ENCODE peak calls at places on chromosomes 7 and 10, in four cellular contexts. A is Panc1, X is heart left ventricle, E is NB4. Z is an unnamed sample.
A peak's percentile ranks its signal among the peaks of the same experiment; 100 is the strongest.

GRCh38 chr10:129759214-129760002 is 204.7 kb downstream of the EBF3 start:
- DNase-seq in E (no peak), A (no peak), X (no peak), Z (no peak)

GRCh38 chr7:71227126-71227525 is 95.2 kb downstream of the GALNT17 start:
- DNase-seq in X (no peak), A (no peak), E (no peak), Z (no peak)

GRCh38 chr7:5143106-5143505 is 46.9 kb upstream of the WIPI2 start:
- DNase-seq in A (no peak), E (no peak), X (no peak), Z (no peak)

GRCh38 chr7:47367369-47367768 is 214.5 kb downstream of the TNS3 start:
- DNase-seq in A (no peak), E (no peak), X (no peak), Z (no peak)

GRCh38 chr7:71547426-71547825 is 415.5 kb downstream of the GALNT17 start:
- DNase-seq in E (no peak), A (no peak), X (no peak), Z (no peak)

GRCh38 chr10:24008164-24009066 is 200.5 kb upstream of the KIAA1217 start:
- DNase-seq in E (no peak), X (no peak), A (no peak), Z (peak; percentile 59)

GRCh38 chr7:137591444-137591843 is 247.9 kb upstream of the PTN start:
- DNase-seq in A (peak; percentile 10), X (no peak), E (peak; percentile 12), Z (peak; percentile 40)

GRCh38 chr10:77195101-77195500 is 442.5 kb downstream of the KCNMA1 start:
- DNase-seq in E (no peak), X (no peak), A (peak; percentile 92), Z (peak; percentile 84)

GRCh38 chr10:36366843-36367242 is 724.7 kb upstream of the FZD8 start:
- DNase-seq in X (no peak), E (peak; percentile 6), A (no peak), Z (no peak)

GRCh38 chr7:28626629-28627262 is 214.4 kb downstream of the CREB5 start:
- DNase-seq in E (peak; percentile 52), X (no peak), A (no peak), Z (no peak)

GRCh38 chr10:131035779-131036178 is 275.7 kb downstream of the TCERG1L start:
- DNase-seq in E (no peak), X (no peak), A (no peak), Z (no peak)

GRCh38 chr10:99329238-99329890 is at the start of gene CNNM1:
- DNase-seq in X (no peak), E (no peak), A (no peak), Z (no peak)

GRCh38 chr7:131226116-131226562 is 101.5 kb upstream of the MKLN1 start:
- DNase-seq in E (no peak), X (no peak), A (no peak), Z (peak; percentile 81)

GRCh38 chr10:5776150-5776880 is 36.9 kb downstream of the GDI2 start:
- DNase-seq in X (no peak), E (no peak), A (no peak), Z (no peak)

GRCh38 chr7:11430112-11430511 is 401.9 kb downstream of the THSD7A start:
- DNase-seq in E (peak; percentile 43), A (no peak), X (no peak), Z (no peak)

GRCh38 chr10:71264345-71265200 is 52.2 kb downstream of the UNC5B start:
- DNase-seq in E (no peak), X (no peak), A (no peak), Z (no peak)

GRCh38 chr10:119090026-119090808 is 9.6 kb upstream of the EIF3A start:
- DNase-seq in A (no peak), X (no peak), E (peak; percentile 37), Z (no peak)

GRCh38 chr10:52443419-52444388 is 129.6 kb downstream of the DKK1 start:
- DNase-seq in E (no peak), A (peak; percentile 86), X (no peak), Z (peak; percentile 18)

GRCh38 chr10:14839305-14839695 is 1.2 kb downstream of the HSPA14 start:
- DNase-seq in A (no peak), X (no peak), E (peak; percentile 26), Z (no peak)

GRCh38 chr7:24587853-24588252 is 14.6 kb downstream of the PALS2 start:
- DNase-seq in X (no peak), A (no peak), E (peak; percentile 56), Z (no peak)

GRCh38 chr7:101179780-101180755 is at the start of gene NAT16:
- DNase-seq in E (peak; percentile 9), A (no peak), X (no peak), Z (no peak)
- H3K4me3 ChIP-seq in E (no peak within 1 kb of the TSS), A (peak within 1 kb of the TSS; percentile 24), X (peak within 1 kb of the TSS; percentile 10), Z (no peak within 1 kb of the TSS)

GRCh38 chr10:63267414-63268138 is 134.4 kb downstream of the NRBF2 start:
- DNase-seq in X (no peak), E (peak; percentile 69), A (peak; percentile 61), Z (no peak)

GRCh38 chr10:63266337-63267327 is 133.5 kb downstream of the NRBF2 start:
- DNase-seq in E (peak; percentile 34), A (peak; percentile 24), X (no peak), Z (no peak)

GRCh38 chr10:63268139-63268797 is 135.1 kb downstream of the NRBF2 start:
- DNase-seq in A (no peak), X (no peak), E (peak; percentile 45), Z (no peak)

GRCh38 chr10:63264852-63265617 is 131.9 kb downstream of the NRBF2 start:
- DNase-seq in A (peak; percentile 24), E (peak; percentile 83), X (no peak), Z (no peak)

DNA sequence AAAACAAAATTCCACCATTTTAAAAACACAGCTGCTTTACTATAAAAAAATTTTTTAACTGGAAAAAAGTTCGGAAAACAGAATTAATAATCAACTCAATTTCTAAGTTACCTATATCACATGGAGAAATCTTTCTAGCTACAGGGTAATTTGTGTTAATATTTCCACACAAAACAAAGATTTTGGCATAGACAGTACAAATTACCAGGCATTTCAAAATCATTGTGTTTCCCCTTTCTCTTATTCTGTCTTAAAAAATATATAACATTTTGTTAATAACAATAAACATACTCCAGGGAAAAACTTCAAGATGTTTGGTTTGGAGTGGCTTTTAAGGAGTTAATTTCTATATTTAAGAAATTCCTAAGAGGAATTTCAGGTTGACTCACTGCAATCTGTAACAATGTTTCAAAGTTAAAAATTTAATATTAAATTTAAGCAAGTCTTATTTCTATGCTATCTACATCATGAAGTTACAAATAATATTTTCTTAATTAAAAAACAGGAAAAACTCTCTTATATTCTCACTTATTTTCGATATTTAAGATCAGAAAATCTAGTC is 132.6 kb downstream of the NRBF2 start:
- DNase-seq in E (no peak), X (no peak), A (no peak), Z (no peak)
- H3K4me3 ChIP-seq in E (peak overlapping the region; percentile 79), X (peak overlapping the region; percentile 55), A (peak overlapping the region; percentile 77), Z (peak overlapping the region; percentile 65)

GRCh38 chr10:95502377-95502776 is 58.8 kb downstream of the SORBS1 start:
- DNase-seq in X (no peak), A (no peak), E (no peak), Z (no peak)

GRCh38 chr10:95503012-95503411 is 58.2 kb downstream of the SORBS1 start:
- DNase-seq in E (no peak), X (no peak), A (no peak), Z (no peak)

GRCh38 chr10:95500097-95500496 is 61.1 kb downstream of the SORBS1 start:
- DNase-seq in A (no peak), X (no peak), E (no peak), Z (no peak)

GRCh38 chr10:95500649-95501048 is 60.5 kb downstream of the SORBS1 start:
- DNase-seq in X (no peak), E (no peak), A (no peak), Z (no peak)

DNA sequence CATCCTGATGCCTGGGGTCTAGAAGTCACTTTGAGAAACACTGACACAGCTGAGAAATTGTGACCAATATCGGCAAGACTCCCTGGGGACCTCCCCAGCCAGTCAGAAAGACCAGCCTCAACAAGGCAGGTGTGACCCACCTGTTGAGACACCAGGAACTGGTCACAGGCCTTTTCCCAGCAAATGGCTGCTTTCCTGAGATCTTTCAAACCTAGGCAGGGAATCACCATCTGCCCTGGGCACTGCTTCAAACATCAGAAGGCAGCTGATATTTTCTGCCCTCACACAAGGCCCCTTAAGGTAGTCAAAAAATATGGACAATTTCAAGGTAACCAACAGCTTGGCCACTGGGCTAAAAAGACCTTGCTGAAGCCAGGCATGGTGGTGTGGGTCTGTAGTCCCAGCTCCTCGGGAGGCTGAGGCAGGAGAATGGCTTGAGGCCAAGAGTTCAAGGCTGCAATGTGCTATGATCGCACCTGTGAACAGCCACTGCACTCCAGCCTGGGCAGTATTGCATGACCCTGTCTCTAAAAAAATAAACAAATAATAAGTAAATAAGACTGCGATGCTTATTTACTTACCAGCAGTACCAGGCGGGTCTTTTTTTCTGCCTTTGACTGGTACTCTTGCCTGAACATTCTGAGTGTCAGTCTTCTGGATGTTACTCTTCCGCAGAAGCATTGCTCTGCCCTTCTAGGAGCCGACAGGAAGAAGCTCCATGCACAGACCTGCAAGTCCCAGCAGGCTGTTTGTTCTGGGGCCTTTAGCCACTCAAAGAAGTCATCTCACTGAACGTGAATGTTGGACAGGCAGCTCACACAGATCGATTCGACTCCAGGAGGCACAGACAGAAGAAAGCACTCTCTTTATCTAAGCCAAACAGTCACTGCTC is 59.7 kb downstream of the SORBS1 start:
- DNase-seq in X (no peak), A (no peak), E (no peak), Z (no peak)
- H3K4me3 ChIP-seq in X (no peak overlapping the region), A (no peak overlapping the region), E (no peak overlapping the region), Z (no peak overlapping the region)

GRCh38 chr7:1925349-1925748 is 255.3 kb downstream of the ELFN1 start:
- DNase-seq in X (no peak), A (no peak), E (peak; percentile 75), Z (no peak)

GRCh38 chr7:1927942-1928341 is 257.9 kb downstream of the ELFN1 start:
- DNase-seq in X (no peak), E (no peak), A (no peak), Z (no peak)

GRCh38 chr7:1926908-1927306 is 256.8 kb downstream of the ELFN1 start:
- DNase-seq in X (no peak), E (no peak), A (no peak), Z (no peak)

GRCh38 chr7:1924185-1924817 is 254.2 kb downstream of the ELFN1 start:
- DNase-seq in X (no peak), A (no peak), E (peak; percentile 96), Z (no peak)

GRCh38 chr7:1925973-1926907 is 256.2 kb downstream of the ELFN1 start:
- DNase-seq in E (peak; percentile 45), X (no peak), A (no peak), Z (no peak)
- H3K4me3 ChIP-seq in E (no peak overlapping the region), X (no peak overlapping the region), A (no peak overlapping the region), Z (no peak overlapping the region)

DNA sequence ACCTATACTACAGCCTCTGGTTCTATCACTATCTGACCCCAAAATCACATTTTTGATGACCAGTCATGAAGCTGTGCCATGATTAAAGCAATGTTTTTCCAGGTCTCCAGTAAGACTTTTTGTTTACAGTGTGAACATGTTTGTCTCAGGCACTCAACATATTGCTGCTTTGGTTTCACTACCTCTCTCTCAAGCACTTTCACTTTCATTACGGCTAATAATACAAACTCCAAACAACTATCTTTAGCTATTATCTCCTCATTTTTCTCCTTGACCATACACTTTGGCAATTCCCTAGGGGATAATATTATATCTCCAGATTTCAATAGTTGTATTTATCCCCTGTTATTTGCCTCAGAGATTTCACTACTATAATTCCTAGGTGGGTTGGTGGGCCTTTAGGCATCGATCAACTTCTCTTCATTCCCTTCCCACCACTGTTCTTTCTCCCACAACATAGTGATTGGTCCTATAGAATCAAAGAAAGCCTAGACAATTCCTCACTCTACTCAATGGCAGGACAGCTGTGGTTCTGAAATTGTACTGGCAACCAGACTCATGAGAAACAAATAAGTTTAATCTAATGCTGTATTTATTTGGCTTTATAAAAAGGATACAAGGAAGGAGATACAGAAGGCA is 261.4 kb upstream of the ZWINT start:
- DNase-seq in E (peak; percentile 32), A (no peak), X (no peak), Z (no peak)
- H3K4me3 ChIP-seq in E (peak overlapping the region; percentile 45), A (peak overlapping the region; percentile 24), X (peak overlapping the region; percentile 30), Z (peak overlapping the region; percentile 43)

Z was measured in epithelial cell of proximal tubule.